ENCODE peak calls at places on chromosomes 6 and 20, in eight cellular contexts. S is cardiac muscle cell, J is foreskin keratinocyte, Q is heart left ventricle, M is HCT116, F is lung, B is psoas muscle, H is lower lobe of right lung. U is an unnamed sample. For H3K4me1, the result is how much of the 10 kb centered on the place peaks cover.

GRCh38 chr20:24164360-24164759 is 175.8 kb upstream of the GGTLC1 start:
- DNase-seq in S (peak), J (no peak), Q (no peak), M (no peak), F (no peak), B (no peak), H (no peak), U (peak)

GRCh38 chr20:16922834-16923233 is 174.7 kb downstream of the OTOR start:
- DNase-seq in S (no peak), J (peak), Q (no peak), M (no peak), F (no peak), B (no peak), H (no peak), U (no peak)

GRCh38 chr20:59002874-59003399 is 4.1 kb downstream of the CTSZ start:
- DNase-seq in S (no peak), J (no peak), Q (peak), M (no peak), F (no peak), B (no peak), H (no peak), U (no peak)

GRCh38 chr20:48659888-48660287 is 167.9 kb downstream of the PREX1 start:
- DNase-seq in S (no peak), J (no peak), Q (no peak), M (no peak), F (no peak), B (no peak), H (no peak), U (peak)

GRCh38 chr20:4666001-4666470 is 55.7 kb upstream of the PRND start:
- DNase-seq in S (no peak), J (peak), Q (no peak), M (no peak), F (no peak), B (no peak), H (no peak), U (no peak)

GRCh38 chr6:137868721-137869631 is 1.9 kb downstream of the TNFAIP3 start:
- DNase-seq in S (no peak), J (no peak), Q (no peak), M (no peak), F (no peak), B (no peak), H (no peak), U (no peak)

GRCh38 chr6:170522565-170523183 is 30.4 kb downstream of the PSMB1 start:
- DNase-seq in S (peak), J (no peak), Q (peak), M (peak), F (no peak), B (no peak), H (no peak), U (no peak)

GRCh38 chr6:37507690-37508421 is 8.2 kb upstream of the CCDC167 start:
- DNase-seq in S (no peak), J (no peak), Q (no peak), M (no peak), F (no peak), B (no peak), H (no peak), U (no peak)

GRCh38 chr6:29626948-29627761 is 5.8 kb downstream of the GABBR1 start:
- DNase-seq in S (peak), J (no peak), Q (peak), M (no peak), F (no peak), B (no peak), H (no peak), U (no peak)

GRCh38 chr6:72580281-72580940 is 41.5 kb upstream of the KCNQ5 start:
- DNase-seq in S (peak), J (peak), Q (no peak), M (peak), F (no peak), B (no peak), H (no peak), U (no peak)

GRCh38 chr20:60589624-60590023 is 631.4 kb downstream of the CDH26 start:
- DNase-seq in S (peak), J (no peak), Q (no peak), M (no peak), F (no peak), B (no peak), H (no peak), U (no peak)

GRCh38 chr6:52491203-52492069 is 71.3 kb downstream of the EFHC1 start:
- DNase-seq in S (no peak), J (no peak), Q (no peak), M (no peak), F (no peak), B (no peak), H (no peak), U (no peak)

GRCh38 chr20:23298155-23298554 is 52.4 kb upstream of the NXT1 start:
- DNase-seq in S (no peak), J (no peak), Q (no peak), M (no peak), F (no peak), B (no peak), H (no peak), U (no peak)

GRCh38 chr6:145544031-145544430 is 191.3 kb downstream of the EPM2A start:
- DNase-seq in S (no peak), J (peak), Q (peak), M (peak), F (no peak), B (peak), H (no peak), U (no peak)

GRCh38 chr20:53578492-53579222 is 15.0 kb downstream of the ZNF217 start:
- DNase-seq in S (peak), J (no peak), Q (no peak), M (peak), F (peak), B (no peak), H (no peak), U (peak)

DNA sequence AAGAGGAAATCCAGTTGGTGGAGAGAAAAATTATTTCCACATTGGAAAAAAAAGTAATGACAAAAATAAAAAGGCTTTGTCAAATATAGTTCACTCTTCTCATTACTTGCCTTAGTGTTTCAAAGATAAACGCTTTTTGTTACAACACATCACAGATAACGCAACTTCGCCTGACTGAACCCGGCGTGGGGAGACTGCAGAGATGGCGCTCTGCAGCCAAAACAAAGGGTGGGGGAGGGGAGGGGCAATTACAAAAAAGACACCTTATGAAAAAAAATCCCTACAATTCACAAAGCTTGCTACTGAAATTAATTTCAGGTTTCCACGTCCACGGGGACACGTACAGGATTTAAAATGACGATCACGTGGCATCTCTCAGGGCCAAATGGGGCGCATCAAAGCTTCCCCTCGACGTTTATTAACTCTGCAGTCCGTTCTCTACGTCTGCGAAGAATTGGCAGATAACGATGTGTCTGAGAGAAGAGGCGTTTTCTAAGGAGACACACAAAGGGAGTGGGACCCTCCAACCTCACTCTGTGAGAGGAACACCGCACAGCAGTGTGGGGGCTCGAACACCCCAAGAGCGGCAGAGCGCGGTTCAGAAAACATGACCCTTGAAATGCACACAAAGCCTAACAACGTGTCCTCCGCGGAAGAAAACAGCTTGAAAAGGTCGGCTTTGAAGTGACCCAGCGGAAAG is 1.5 kb upstream of the AFDN start:
- DNase-seq in S (no peak), J (no peak), Q (no peak), M (no peak), F (no peak), B (no peak), H (no peak), U (peak)
- H3K27ac ChIP-seq in S (no peak), J (no peak), Q (no peak), M (no peak), F (peak), B (no peak), H (peak), U (peak)

GRCh38 chr6:108207013-108207412 is 41.2 kb downstream of the NR2E1 start:
- DNase-seq in S (no peak), J (no peak), Q (no peak), M (no peak), F (no peak), B (no peak), H (no peak), U (no peak)

GRCh38 chr6:108211676-108212075 is 45.9 kb downstream of the NR2E1 start:
- DNase-seq in S (no peak), J (no peak), Q (no peak), M (no peak), F (no peak), B (no peak), H (no peak), U (no peak)

GRCh38 chr6:108210557-108210956 is 44.7 kb downstream of the NR2E1 start:
- DNase-seq in S (no peak), J (no peak), Q (no peak), M (no peak), F (no peak), B (no peak), H (no peak), U (no peak)

DNA sequence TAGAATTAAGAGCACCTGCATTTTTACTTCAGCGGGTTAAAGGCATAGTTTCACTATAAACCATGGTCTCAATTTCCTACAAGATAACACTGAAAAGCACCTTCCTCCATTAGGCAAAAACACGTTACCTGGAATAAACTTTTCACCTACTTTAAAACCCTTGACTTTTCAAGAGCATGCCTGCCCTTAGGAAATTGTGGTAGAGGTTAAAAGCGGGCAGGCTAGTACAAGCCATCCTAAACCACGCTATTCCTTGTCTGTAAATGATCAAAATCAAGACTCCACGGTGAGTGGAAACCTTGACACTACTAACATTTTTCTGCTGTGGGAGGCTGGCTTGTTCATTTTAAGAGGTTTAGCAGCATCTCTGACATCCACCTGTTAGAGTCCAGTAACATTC is 43.9 kb downstream of the NR2E1 start:
- DNase-seq in S (no peak), J (no peak), Q (no peak), M (no peak), F (no peak), B (no peak), H (no peak), U (no peak)
- H3K4me1 ChIP-seq in S (under half), J (under half), Q (under half), M (under half), F (under half), B (under half), H (under half), U (under half)

GRCh38 chr6:34961574-34961973 is 72.5 kb downstream of the ANKS1A start:
- DNase-seq in S (no peak), J (no peak), Q (no peak), M (no peak), F (no peak), B (no peak), H (no peak), U (no peak)
- H3K27ac ChIP-seq in S (no peak), J (no peak), Q (peak), M (no peak), F (peak), B (peak), H (peak), U (no peak)

GRCh38 chr20:62796699-62797491 is 622 bp downstream of the MRGBP start:
- DNase-seq in S (no peak), J (no peak), Q (no peak), M (no peak), F (no peak), B (no peak), H (no peak), U (no peak)

GRCh38 chr20:62792940-62793756 is 3.1 kb upstream of the MRGBP start:
- DNase-seq in S (no peak), J (no peak), Q (no peak), M (no peak), F (no peak), B (no peak), H (no peak), U (no peak)

GRCh38 chr20:62794007-62794724 is 2.1 kb upstream of the MRGBP start:
- DNase-seq in S (peak), J (peak), Q (peak), M (peak), F (peak), B (peak), H (peak), U (peak)

GRCh38 chr20:62793757-62794006 is 2.6 kb upstream of the MRGBP start:
- DNase-seq in S (no peak), J (no peak), Q (no peak), M (no peak), F (no peak), B (no peak), H (no peak), U (no peak)

DNA sequence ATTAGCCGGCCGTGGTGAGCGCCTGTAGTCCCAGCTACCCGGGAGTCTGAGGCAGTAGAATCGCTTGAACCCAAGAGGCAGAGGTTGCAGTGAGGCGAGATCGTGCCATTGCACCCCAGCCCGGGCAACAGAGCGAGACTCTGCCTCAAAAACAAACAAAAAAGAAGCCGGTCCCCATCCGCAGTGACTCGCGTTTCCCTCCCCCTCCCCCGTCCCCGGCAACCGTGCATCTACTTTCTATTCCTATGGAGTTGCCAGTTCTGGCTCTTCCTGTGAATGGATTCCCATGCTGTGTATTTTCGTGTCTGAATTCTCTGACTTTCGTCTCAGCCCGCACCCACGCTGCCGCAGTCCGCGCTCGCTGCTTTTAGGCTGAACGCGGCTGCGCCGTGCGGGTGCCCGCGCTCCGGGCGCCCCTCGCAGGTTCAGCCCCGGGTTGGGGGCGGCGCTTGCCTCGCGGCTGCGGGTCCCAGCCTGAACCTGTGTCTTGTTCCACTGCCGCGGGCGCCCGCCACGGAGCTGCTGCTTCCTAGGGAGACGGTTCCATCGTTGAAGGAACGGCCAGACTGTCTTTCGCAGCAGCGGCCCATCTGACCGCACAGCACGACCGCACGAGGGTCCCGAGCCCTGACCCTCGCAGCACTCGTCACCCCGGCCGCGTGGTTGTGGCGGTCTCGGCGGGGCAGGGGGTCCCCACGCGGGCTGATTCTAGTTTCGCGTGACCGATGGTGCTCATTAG is 1.1 kb upstream of the MRGBP start:
- DNase-seq in S (peak), J (peak), Q (peak), M (no peak), F (no peak), B (peak), H (peak), U (peak)
- H3K4me1 ChIP-seq in S (under half), J (under half), Q (under half), M (half or more), F (under half), B (under half), H (under half), U (under half)

U was measured in right lobe of liver.